ENCODE peak calls at places on chromosomes 4 and X, in four cellular contexts. P, I, F and O are unnamed samples. For H3K4me1, the result is how much of the 10 kb centered on the place peaks cover.

GRCh38 chr4:138952405-138952804 is 63.2 kb upstream of the NOCT start:
- ATAC-seq in P (no peak), I (no peak), F (no peak), O (no peak)

GRCh38 chr4:71587995-71588394 is 195.9 kb downstream of the GC start:
- ATAC-seq in P (no peak), I (no peak), F (no peak), O (no peak)

GRCh38 chrX:119425050-119425449 is 25.9 kb downstream of the SLC25A43 start:
- ATAC-seq in P (no peak), I (no peak), F (no peak), O (no peak)

GRCh38 chr4:25842229-25842840 is 20.5 kb downstream of the SEL1L3 start:
- ATAC-seq in P (no peak), I (no peak), F (peak), O (no peak)

GRCh38 chr4:107823870-107824366 is 814 bp upstream of the SGMS2 start:
- ATAC-seq in P (peak), I (no peak), F (peak), O (no peak)

GRCh38 chr4:25860586-25861421 is 2.0 kb downstream of the SEL1L3 start:
- ATAC-seq in P (no peak), I (no peak), F (no peak), O (peak)

GRCh38 chr4:71261001-71261400 is 77.8 kb upstream of the SLC4A4 start:
- ATAC-seq in P (no peak), I (no peak), F (peak), O (no peak)

GRCh38 chr4:74167585-74167984 is 9.7 kb downstream of the MTHFD2L start:
- ATAC-seq in P (peak), I (no peak), F (no peak), O (no peak)

GRCh38 chr4:154010377-154010776 is 221.5 kb upstream of the SFRP2 start:
- ATAC-seq in P (no peak), I (no peak), F (peak), O (peak)

GRCh38 chr4:15649914-15650545 is 5.1 kb downstream of the FBXL5 start:
- ATAC-seq in P (peak), I (peak), F (peak), O (peak)

GRCh38 chr4:144732584-144733130 is 86.7 kb downstream of the HHIP start:
- ATAC-seq in P (no peak), I (no peak), F (no peak), O (no peak)

GRCh38 chr4:1239141-1239948 is 9.6 kb downstream of the CTBP1 start:
- ATAC-seq in P (no peak), I (no peak), F (peak), O (no peak)

GRCh38 chr4:61180405-61180804 is 19.7 kb upstream of the ADGRL3 start:
- ATAC-seq in P (no peak), I (no peak), F (no peak), O (no peak)

GRCh38 chr4:41145571-41146078 is 68.7 kb downstream of the APBB2 start:
- ATAC-seq in P (peak), I (no peak), F (peak), O (no peak)

GRCh38 chr4:41142946-41143720 is 71.2 kb downstream of the APBB2 start:
- ATAC-seq in P (no peak), I (peak), F (peak), O (peak)

GRCh38 chr4:41143721-41144379 is 70.5 kb downstream of the APBB2 start:
- ATAC-seq in P (no peak), I (no peak), F (no peak), O (peak)

GRCh38 chr4:41146196-41146595 is 68.1 kb downstream of the APBB2 start:
- ATAC-seq in P (no peak), I (no peak), F (no peak), O (no peak)

DNA sequence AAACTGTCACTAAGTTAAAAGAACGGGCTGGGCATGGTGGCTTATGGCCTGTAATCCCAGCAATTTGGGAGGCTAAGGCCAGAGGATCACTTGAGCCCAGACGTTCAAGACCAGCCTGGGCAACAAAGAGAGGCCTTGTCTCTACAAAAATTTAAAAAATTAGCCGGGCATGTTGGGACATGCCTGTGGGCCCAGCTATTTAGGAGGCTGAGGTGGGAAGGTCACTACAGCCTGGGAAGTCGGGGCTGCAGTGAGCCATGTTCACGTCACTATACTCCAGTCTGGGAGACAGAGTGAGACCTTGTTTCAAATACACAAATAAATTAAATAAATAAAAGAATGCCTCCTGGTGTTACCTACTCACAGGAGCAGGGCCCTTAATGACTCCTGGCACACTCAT is 69.5 kb downstream of the APBB2 start:
- ATAC-seq in P (peak), I (no peak), F (no peak), O (no peak)
- H3K4me1 ChIP-seq in P (half or more), I (half or more), F (under half), O (half or more)

DNA sequence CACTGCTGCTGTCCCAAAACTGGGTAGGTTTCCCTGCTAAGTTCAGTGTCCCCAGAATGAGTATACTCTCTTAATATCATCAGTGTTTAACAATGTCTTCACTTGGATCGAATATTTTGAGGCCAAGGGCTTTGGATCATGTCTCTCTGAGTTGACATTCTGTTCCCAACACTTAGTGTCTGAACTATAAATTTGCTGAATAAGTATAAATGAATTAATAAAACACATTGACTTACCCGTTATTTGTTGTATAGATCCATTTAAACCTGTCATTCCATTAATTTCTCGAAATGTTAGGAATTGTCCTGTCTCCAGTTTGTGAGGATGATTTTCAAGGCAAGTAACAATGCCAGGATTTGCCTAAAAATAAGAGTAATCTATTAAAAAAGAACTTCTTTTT is 32.6 kb downstream of the UBA6 start:
- ATAC-seq in P (no peak), I (no peak), F (no peak), O (no peak)
- H3K4me1 ChIP-seq in P (under half), I (under half), F (under half), O (under half)

GRCh38 chr4:181432347-181432746 is 810.9 kb upstream of the TENM3 start:
- ATAC-seq in P (no peak), I (no peak), F (no peak), O (no peak)

DNA sequence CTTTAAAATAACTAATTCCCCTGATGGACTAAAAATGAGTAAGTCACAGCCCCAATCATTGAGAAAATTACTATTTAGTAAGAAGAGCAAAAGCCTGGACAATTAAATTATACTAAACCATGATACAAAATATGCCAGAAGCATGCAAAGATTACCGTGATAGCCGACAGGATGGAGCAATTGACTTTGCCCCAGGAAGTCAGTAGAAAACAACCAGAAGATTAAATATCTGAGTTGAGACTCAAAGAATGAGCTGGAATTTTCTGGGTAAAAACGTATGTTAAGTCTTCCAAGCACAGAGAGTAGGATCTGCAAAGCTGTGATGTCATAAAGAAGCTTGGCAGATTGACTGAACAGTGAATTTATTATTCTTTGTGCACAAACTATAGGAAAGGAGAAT is 816.1 kb upstream of the TENM3 start:
- ATAC-seq in P (no peak), I (no peak), F (no peak), O (no peak)
- H3K4me1 ChIP-seq in P (under half), I (under half), F (under half), O (under half)

GRCh38 chrX:107603433-107604159 is 24.7 kb upstream of the PRPS1 start:
- ATAC-seq in P (peak), I (no peak), F (no peak), O (no peak)

GRCh38 chrX:107601759-107602158 is 26.6 kb upstream of the PRPS1 start:
- ATAC-seq in P (no peak), I (no peak), F (no peak), O (no peak)

GRCh38 chrX:107600366-107600765 is 27.9 kb upstream of the PRPS1 start:
- ATAC-seq in P (no peak), I (no peak), F (no peak), O (no peak)

GRCh38 chrX:107601326-107601725 is 27.0 kb upstream of the PRPS1 start:
- ATAC-seq in P (no peak), I (no peak), F (no peak), O (no peak)

GRCh38 chrX:107602694-107603239 is 25.5 kb upstream of the PRPS1 start:
- ATAC-seq in P (peak), I (no peak), F (no peak), O (no peak)
- H3K4me1 ChIP-seq in P (under half), I (under half), F (under half), O (under half)

DNA sequence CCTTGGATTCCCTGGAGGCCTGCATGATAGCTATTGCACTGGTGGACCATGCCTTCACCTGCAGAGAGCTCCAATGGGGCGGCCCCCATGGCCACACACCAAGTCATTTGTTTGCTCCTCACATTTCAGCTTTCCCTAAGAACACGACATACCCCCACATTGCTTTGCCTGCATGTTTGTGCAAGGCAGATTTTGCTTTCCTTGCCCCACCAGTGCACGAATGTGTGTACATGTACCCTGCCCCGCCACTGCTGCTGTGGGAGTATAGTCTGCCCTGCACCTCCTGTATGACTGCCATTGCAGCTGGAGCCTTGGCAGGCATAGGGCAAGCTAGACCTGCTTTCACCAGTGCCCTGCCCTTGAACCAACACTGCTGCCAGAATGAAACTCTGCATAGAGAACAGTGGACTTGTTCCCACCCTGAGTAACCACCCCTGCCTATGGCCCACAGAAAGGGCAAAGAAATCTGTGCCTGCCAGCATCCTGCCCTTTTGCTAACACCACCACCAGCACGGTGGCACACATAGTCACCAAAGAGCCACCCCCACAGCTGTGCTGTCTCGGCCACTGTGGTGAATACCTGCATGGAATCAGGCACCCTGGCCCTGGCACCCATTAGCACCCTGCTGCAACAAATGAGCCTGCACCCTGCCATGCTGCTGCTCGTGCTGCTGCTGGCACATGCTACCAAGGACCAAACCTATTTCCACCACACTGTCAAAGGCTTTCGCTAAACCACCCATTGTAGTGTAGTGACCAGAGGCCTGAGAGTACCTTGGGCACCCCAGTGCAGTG is 661.7 kb upstream of the FAM241A start:
- ATAC-seq in P (no peak), I (no peak), F (no peak), O (no peak)
- H3K4me1 ChIP-seq in P (under half), I (under half), F (under half), O (under half)

DNA sequence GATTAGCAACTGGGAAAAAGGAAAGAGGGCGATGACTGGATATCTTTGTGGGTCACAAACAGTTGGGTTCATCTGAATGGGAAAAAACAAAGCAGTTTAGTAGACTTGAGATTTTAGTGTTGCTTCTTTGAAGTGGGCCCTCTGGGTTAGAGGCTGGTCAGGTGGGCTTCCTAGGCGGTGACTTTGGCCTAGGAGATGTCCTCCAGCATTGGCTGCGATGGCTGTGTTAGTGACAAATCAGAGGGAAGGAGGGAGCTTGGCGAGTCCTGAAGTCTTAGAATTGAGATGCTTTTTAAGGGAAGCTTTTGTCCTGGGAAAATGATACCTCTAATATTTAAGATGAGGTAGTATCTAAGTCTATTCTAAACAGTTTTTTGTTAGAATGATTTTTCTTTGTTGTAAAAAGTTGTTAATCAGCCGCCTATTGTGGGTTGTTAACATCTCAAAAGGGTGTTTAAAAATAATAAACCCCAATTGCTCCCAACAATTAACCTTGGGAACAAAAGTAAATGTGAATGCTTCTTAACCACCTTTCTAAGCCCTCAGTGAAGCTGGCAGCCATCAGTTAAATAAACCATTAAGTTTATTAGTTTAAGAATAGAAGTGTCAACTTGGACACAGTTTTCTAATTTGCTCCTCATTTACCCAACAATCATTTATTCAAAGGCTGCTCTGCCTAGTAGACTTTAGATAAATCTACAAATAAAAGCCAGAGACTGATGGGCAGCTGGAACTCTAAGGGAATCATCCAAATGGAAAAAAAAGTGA is 31.7 kb downstream of the DLG3 start:
- ATAC-seq in P (no peak), I (no peak), F (no peak), O (no peak)
- H3K4me1 ChIP-seq in P (under half), I (under half), F (under half), O (under half)

DNA sequence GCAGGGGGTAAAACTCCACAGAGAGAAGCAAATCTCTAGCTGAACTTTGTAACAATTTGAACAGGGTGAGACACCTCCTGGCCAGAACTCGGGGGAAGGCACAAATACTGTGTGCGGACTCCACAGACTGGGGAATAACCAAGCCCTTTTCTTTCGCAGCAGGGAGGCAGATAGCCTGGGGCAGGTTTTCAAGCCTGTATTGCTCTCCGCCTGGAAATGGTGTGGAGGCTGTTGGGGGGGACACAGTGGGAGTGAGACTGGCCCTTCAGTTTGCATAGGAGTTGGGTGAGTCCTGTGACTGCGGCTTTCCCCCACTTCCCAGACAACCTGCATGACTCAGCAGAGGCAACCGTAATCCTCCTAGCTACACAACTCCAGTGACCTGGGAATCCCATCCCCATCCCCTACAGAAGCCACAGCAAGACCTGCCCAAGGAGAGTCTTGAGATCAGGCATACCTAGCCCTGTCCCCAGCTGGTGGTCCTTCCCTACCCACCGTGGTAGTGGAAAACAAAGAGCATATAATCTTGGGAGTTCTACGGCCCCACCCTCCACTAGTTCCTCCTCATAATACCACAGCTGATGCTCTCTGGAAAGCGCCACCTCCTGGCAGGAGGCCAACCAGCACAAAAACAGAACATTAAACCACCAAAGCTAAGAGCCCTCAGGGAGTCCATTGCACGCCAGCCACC is 12.9 kb upstream of the SMPX start:
- ATAC-seq in P (peak), I (no peak), F (no peak), O (no peak)
- H3K4me1 ChIP-seq in P (under half), I (under half), F (under half), O (under half)

DNA sequence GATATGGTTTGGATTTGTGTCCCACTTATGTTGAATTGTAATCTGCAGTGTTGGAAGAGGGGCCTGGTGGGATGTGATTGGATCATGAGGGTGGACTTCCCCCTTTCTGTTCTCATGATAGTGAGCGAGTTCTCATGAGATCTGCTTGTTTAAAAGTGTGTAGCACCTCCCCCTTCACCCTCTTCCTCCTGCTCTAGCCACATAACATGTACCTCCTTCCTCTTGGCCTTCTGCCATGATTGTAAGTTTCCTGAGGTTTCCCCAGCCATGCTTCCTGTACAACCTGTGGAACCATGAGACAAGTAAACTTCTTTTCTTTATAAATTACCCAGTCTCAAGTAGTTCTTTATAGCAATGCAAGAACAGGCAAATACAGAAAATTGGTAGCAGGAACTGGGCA is 138.7 kb downstream of the INPP4B start:
- ATAC-seq in P (no peak), I (no peak), F (no peak), O (no peak)
- H3K4me1 ChIP-seq in P (under half), I (under half), F (under half), O (under half)

GRCh38 chrX:31219174-31219573 is 147.3 kb upstream of the FTHL17 start:
- ATAC-seq in P (no peak), I (no peak), F (no peak), O (no peak)
- H3K4me1 ChIP-seq in P (under half), I (under half), F (under half), O (under half)

GRCh38 chr4:184814686-184815045 is 11.1 kb downstream of the ACSL1 start:
- ATAC-seq in P (no peak), I (no peak), F (peak), O (no peak)
- H3K4me1 ChIP-seq in P (half or more), I (half or more), F (under half), O (under half)